ENCODE peak calls at places on chromosomes 7 and 10, in seven cellular contexts. One of them, this sample, is unnamed.

GRCh38 chr7:6252310-6252709 is 20.1 kb downstream of the CYTH3 start:
- DNase-seq in tibial nerve: no peak
- DNase-seq in endothelial cell: no peak
- DNase-seq in kidney epithelial cell: no peak
- DNase-seq in lower leg skin: no peak
- DNase-seq in endothelial cell of umbilical vein: peak
- DNase-seq in BE2C: no peak
- DNase-seq in this sample: no peak

GRCh38 chr7:113026941-113027340 is 59.7 kb downstream of the GPR85 start:
- DNase-seq in endothelial cell: no peak
- DNase-seq in tibial nerve: no peak
- DNase-seq in endothelial cell of umbilical vein: no peak
- DNase-seq in kidney epithelial cell: peak
- DNase-seq in BE2C: no peak
- DNase-seq in lower leg skin: no peak
- DNase-seq in this sample: no peak

GRCh38 chr7:120053390-120053961 is 219.5 kb upstream of the KCND2 start:
- DNase-seq in endothelial cell of umbilical vein: no peak
- DNase-seq in lower leg skin: no peak
- DNase-seq in kidney epithelial cell: peak
- DNase-seq in BE2C: no peak
- DNase-seq in tibial nerve: no peak
- DNase-seq in endothelial cell: no peak
- DNase-seq in this sample: no peak

GRCh38 chr10:86284355-86285105 is 82.1 kb downstream of the GRID1 start:
- DNase-seq in endothelial cell of umbilical vein: no peak
- DNase-seq in BE2C: no peak
- DNase-seq in lower leg skin: no peak
- DNase-seq in tibial nerve: no peak
- DNase-seq in kidney epithelial cell: no peak
- DNase-seq in endothelial cell: peak
- DNase-seq in this sample: no peak

GRCh38 chr7:112084506-112084905 is 121.7 kb downstream of the DOCK4 start:
- DNase-seq in lower leg skin: no peak
- DNase-seq in endothelial cell: no peak
- DNase-seq in BE2C: no peak
- DNase-seq in tibial nerve: no peak
- DNase-seq in kidney epithelial cell: no peak
- DNase-seq in endothelial cell of umbilical vein: peak
- DNase-seq in this sample: no peak

GRCh38 chr7:114405427-114405826 is 9.2 kb upstream of the FOXP2 start:
- DNase-seq in endothelial cell of umbilical vein: no peak
- DNase-seq in BE2C: no peak
- DNase-seq in tibial nerve: no peak
- DNase-seq in lower leg skin: no peak
- DNase-seq in endothelial cell: no peak
- DNase-seq in kidney epithelial cell: no peak
- DNase-seq in this sample: no peak

GRCh38 chr7:141551773-141552162 is 558 bp downstream of the AGK start:
- DNase-seq in tibial nerve: no peak
- DNase-seq in BE2C: no peak
- DNase-seq in endothelial cell of umbilical vein: no peak
- DNase-seq in lower leg skin: no peak
- DNase-seq in kidney epithelial cell: no peak
- DNase-seq in endothelial cell: no peak
- DNase-seq in this sample: no peak

GRCh38 chr10:13346912-13347234 is 1.2 kb downstream of the SEPHS1 start:
- DNase-seq in BE2C: no peak
- DNase-seq in endothelial cell of umbilical vein: peak
- DNase-seq in kidney epithelial cell: no peak
- DNase-seq in endothelial cell: no peak
- DNase-seq in tibial nerve: no peak
- DNase-seq in lower leg skin: no peak
- DNase-seq in this sample: peak

GRCh38 chr10:54559498-54559897 is 241.5 kb downstream of the PCDH15 start:
- DNase-seq in endothelial cell of umbilical vein: no peak
- DNase-seq in kidney epithelial cell: peak
- DNase-seq in endothelial cell: no peak
- DNase-seq in lower leg skin: no peak
- DNase-seq in BE2C: no peak
- DNase-seq in tibial nerve: no peak
- DNase-seq in this sample: no peak

GRCh38 chr7:41886906-41887311 is 184.0 kb upstream of the INHBA start:
- DNase-seq in endothelial cell of umbilical vein: no peak
- DNase-seq in tibial nerve: peak
- DNase-seq in lower leg skin: peak
- DNase-seq in BE2C: no peak
- DNase-seq in endothelial cell: no peak
- DNase-seq in kidney epithelial cell: no peak
- DNase-seq in this sample: no peak

GRCh38 chr7:8885480-8885879 is 452.1 kb downstream of the NXPH1 start:
- DNase-seq in endothelial cell: no peak
- DNase-seq in kidney epithelial cell: no peak
- DNase-seq in lower leg skin: no peak
- DNase-seq in tibial nerve: no peak
- DNase-seq in endothelial cell of umbilical vein: no peak
- DNase-seq in BE2C: no peak
- DNase-seq in this sample: no peak

GRCh38 chr7:15284406-15284805 is 277.4 kb downstream of the AGMO start:
- DNase-seq in tibial nerve: no peak
- DNase-seq in lower leg skin: no peak
- DNase-seq in BE2C: no peak
- DNase-seq in endothelial cell: no peak
- DNase-seq in kidney epithelial cell: no peak
- DNase-seq in endothelial cell of umbilical vein: no peak
- DNase-seq in this sample: no peak

GRCh38 chr10:112951349-112952281 is 1.6 kb downstream of the TCF7L2 start:
- DNase-seq in endothelial cell of umbilical vein: peak
- DNase-seq in endothelial cell: peak
- DNase-seq in kidney epithelial cell: no peak
- DNase-seq in BE2C: peak
- DNase-seq in tibial nerve: peak
- DNase-seq in lower leg skin: peak
- DNase-seq in this sample: peak

GRCh38 chr7:50822110-50822509 is 39.4 kb upstream of the GRB10 start:
- DNase-seq in BE2C: no peak
- DNase-seq in endothelial cell of umbilical vein: no peak
- DNase-seq in kidney epithelial cell: no peak
- DNase-seq in endothelial cell: no peak
- DNase-seq in tibial nerve: no peak
- DNase-seq in lower leg skin: no peak
- DNase-seq in this sample: no peak

GRCh38 chr10:28983799-28984198 is 305.1 kb upstream of the LYZL1 start:
- DNase-seq in endothelial cell: no peak
- DNase-seq in kidney epithelial cell: no peak
- DNase-seq in tibial nerve: no peak
- DNase-seq in lower leg skin: no peak
- DNase-seq in endothelial cell of umbilical vein: no peak
- DNase-seq in BE2C: no peak
- DNase-seq in this sample: no peak

GRCh38 chr10:95730233-95730632 is 25.7 kb upstream of the ENTPD1 start:
- DNase-seq in endothelial cell: no peak
- DNase-seq in tibial nerve: no peak
- DNase-seq in kidney epithelial cell: no peak
- DNase-seq in endothelial cell of umbilical vein: no peak
- DNase-seq in BE2C: no peak
- DNase-seq in lower leg skin: no peak
- DNase-seq in this sample: no peak

GRCh38 chr10:127398140-127398966 is 150.8 kb upstream of the NPS start:
- DNase-seq in BE2C: peak
- DNase-seq in tibial nerve: no peak
- DNase-seq in kidney epithelial cell: peak
- DNase-seq in endothelial cell of umbilical vein: peak
- DNase-seq in lower leg skin: no peak
- DNase-seq in endothelial cell: no peak
- DNase-seq in this sample: no peak

GRCh38 chr7:94412762-94413322 is 18.1 kb downstream of the COL1A2 start:
- DNase-seq in tibial nerve: no peak
- DNase-seq in kidney epithelial cell: no peak
- DNase-seq in endothelial cell: no peak
- DNase-seq in endothelial cell of umbilical vein: no peak
- DNase-seq in BE2C: no peak
- DNase-seq in lower leg skin: no peak
- DNase-seq in this sample: no peak

GRCh38 chr10:1551636-1552338 is 185.5 kb downstream of the ADARB2 start:
- DNase-seq in endothelial cell: no peak
- DNase-seq in endothelial cell of umbilical vein: no peak
- DNase-seq in lower leg skin: no peak
- DNase-seq in tibial nerve: no peak
- DNase-seq in BE2C: no peak
- DNase-seq in kidney epithelial cell: no peak
- DNase-seq in this sample: no peak

GRCh38 chr10:102452672-102453340 is 1.5 kb upstream of the C10orf95 start:
- DNase-seq in endothelial cell of umbilical vein: no peak
- DNase-seq in tibial nerve: peak
- DNase-seq in BE2C: peak
- DNase-seq in lower leg skin: no peak
- DNase-seq in kidney epithelial cell: no peak
- DNase-seq in endothelial cell: no peak
- DNase-seq in this sample: peak

GRCh38 chr7:77657427-77658331 is 38.6 kb upstream of the RSBN1L start:
- DNase-seq in endothelial cell of umbilical vein: peak
- DNase-seq in BE2C: peak
- DNase-seq in lower leg skin: no peak
- DNase-seq in endothelial cell: no peak
- DNase-seq in kidney epithelial cell: no peak
- DNase-seq in tibial nerve: peak
- DNase-seq in this sample: no peak

GRCh38 chr10:43194861-43195260 is 56.6 kb downstream of the CSGALNACT2 start:
- DNase-seq in endothelial cell of umbilical vein: no peak
- DNase-seq in BE2C: no peak
- DNase-seq in tibial nerve: no peak
- DNase-seq in kidney epithelial cell: no peak
- DNase-seq in endothelial cell: no peak
- DNase-seq in lower leg skin: peak
- DNase-seq in this sample: no peak

GRCh38 chr10:72274730-72275350 is 1.1 kb downstream of the DDIT4 start:
- DNase-seq in lower leg skin: peak
- DNase-seq in endothelial cell: peak
- DNase-seq in BE2C: peak
- DNase-seq in tibial nerve: no peak
- DNase-seq in endothelial cell of umbilical vein: peak
- DNase-seq in kidney epithelial cell: no peak
- DNase-seq in this sample: peak

GRCh38 chr10:55160904-55161303 is 359.9 kb upstream of the PCDH15 start:
- DNase-seq in endothelial cell: no peak
- DNase-seq in kidney epithelial cell: no peak
- DNase-seq in endothelial cell of umbilical vein: no peak
- DNase-seq in BE2C: no peak
- DNase-seq in lower leg skin: no peak
- DNase-seq in tibial nerve: no peak
- DNase-seq in this sample: no peak

GRCh38 chr10:48547981-48548380 is 56.9 kb downstream of the ARHGAP22 start:
- DNase-seq in lower leg skin: no peak
- DNase-seq in BE2C: no peak
- DNase-seq in kidney epithelial cell: no peak
- DNase-seq in tibial nerve: no peak
- DNase-seq in endothelial cell: no peak
- DNase-seq in endothelial cell of umbilical vein: no peak
- DNase-seq in this sample: no peak

GRCh38 chr7:21429786-21430574 is 2.1 kb downstream of the SP4 start:
- DNase-seq in BE2C: no peak
- DNase-seq in lower leg skin: no peak
- DNase-seq in kidney epithelial cell: no peak
- DNase-seq in endothelial cell: no peak
- DNase-seq in tibial nerve: no peak
- DNase-seq in endothelial cell of umbilical vein: no peak
- DNase-seq in this sample: no peak

DNA sequence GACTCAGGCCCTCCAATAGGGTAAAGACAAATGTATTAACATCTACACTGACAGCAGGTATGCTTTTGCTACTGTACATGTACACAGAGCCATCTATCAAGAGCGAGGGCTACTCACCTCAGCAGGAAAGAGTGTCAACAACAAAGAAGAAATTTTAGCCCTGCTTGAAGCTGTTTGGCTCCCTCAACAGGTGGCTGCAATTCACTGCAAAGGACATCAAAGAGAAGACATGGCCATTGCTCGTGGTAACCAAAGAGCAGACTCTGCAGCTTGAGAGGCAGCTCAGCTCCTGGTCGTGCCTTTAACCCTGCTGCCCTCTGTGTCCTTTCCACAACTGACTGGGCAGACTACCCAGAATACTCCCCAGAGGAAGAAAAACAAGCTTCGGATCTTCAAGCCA is 5.1 kb downstream of the AKR1B15 start:
- DNase-seq in endothelial cell: no peak
- DNase-seq in lower leg skin: no peak
- DNase-seq in endothelial cell of umbilical vein: no peak
- DNase-seq in kidney epithelial cell: no peak
- DNase-seq in BE2C: no peak
- DNase-seq in tibial nerve: no peak
- DNase-seq in this sample: no peak
- TF ChIP-seq CTCF in endothelial cell: no peak
- TF ChIP-seq CTCF in lower leg skin: no peak
- TF ChIP-seq CTCF in endothelial cell of umbilical vein: no peak
- TF ChIP-seq CTCF in kidney epithelial cell: peak
- TF ChIP-seq CTCF in BE2C: no peak
- TF ChIP-seq CTCF in tibial nerve: no peak
- TF ChIP-seq CTCF in this sample: no peak

DNA sequence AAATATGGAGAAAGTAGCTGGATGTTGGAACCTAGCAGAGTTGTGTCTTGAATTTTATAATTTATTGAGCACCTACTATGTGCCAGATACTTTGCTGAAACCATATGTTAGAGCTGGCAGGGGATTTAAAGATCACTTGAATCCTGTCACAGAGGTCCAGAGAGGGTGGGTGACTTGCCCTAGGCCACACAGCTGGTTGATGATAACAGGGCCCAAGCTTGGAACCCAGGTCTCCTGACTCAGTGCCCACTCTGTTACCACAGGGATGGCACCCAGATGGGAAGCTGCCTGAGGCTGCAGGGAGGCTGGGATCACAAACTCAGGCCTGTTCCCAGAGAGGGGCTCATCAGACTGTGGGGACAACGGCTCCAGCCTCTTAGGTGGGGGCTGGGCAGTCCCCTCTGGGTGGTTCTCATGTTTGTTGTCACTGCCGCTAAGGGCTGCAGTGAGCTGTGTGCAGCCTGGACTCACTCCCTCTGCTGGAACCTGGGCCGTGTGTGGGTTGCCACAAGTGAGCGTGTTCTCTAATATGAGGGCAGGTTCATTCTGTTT is 18.6 kb downstream of the GOLGA7B start:
- DNase-seq in kidney epithelial cell: no peak
- DNase-seq in BE2C: no peak
- DNase-seq in tibial nerve: no peak
- DNase-seq in endothelial cell of umbilical vein: no peak
- DNase-seq in endothelial cell: no peak
- DNase-seq in lower leg skin: no peak
- DNase-seq in this sample: no peak
- TF ChIP-seq CTCF in kidney epithelial cell: no peak
- TF ChIP-seq CTCF in BE2C: no peak
- TF ChIP-seq CTCF in tibial nerve: no peak
- TF ChIP-seq CTCF in endothelial cell of umbilical vein: no peak
- TF ChIP-seq CTCF in endothelial cell: no peak
- TF ChIP-seq CTCF in lower leg skin: no peak
- TF ChIP-seq CTCF in this sample: no peak

GRCh38 chr10:132371641-132372081 is 25.3 kb upstream of the PWWP2B start:
- DNase-seq in kidney epithelial cell: no peak
- DNase-seq in lower leg skin: no peak
- DNase-seq in BE2C: no peak
- DNase-seq in endothelial cell: no peak
- DNase-seq in tibial nerve: no peak
- DNase-seq in endothelial cell of umbilical vein: no peak
- DNase-seq in this sample: peak
- TF ChIP-seq CTCF in kidney epithelial cell: peak
- TF ChIP-seq CTCF in lower leg skin: no peak
- TF ChIP-seq CTCF in BE2C: peak
- TF ChIP-seq CTCF in endothelial cell: peak
- TF ChIP-seq CTCF in tibial nerve: no peak
- TF ChIP-seq CTCF in endothelial cell of umbilical vein: peak
- TF ChIP-seq CTCF in this sample: peak

GRCh38 chr7:67608806-67609205 is 612.2 kb downstream of the TYW1 start:
- DNase-seq in BE2C: no peak
- DNase-seq in tibial nerve: no peak
- DNase-seq in endothelial cell of umbilical vein: no peak
- DNase-seq in kidney epithelial cell: no peak
- DNase-seq in lower leg skin: no peak
- DNase-seq in endothelial cell: no peak
- DNase-seq in this sample: no peak
- TF ChIP-seq CTCF in BE2C: no peak
- TF ChIP-seq CTCF in tibial nerve: no peak
- TF ChIP-seq CTCF in endothelial cell of umbilical vein: no peak
- TF ChIP-seq CTCF in kidney epithelial cell: no peak
- TF ChIP-seq CTCF in lower leg skin: no peak
- TF ChIP-seq CTCF in endothelial cell: no peak
- TF ChIP-seq CTCF in this sample: no peak